ENCODE peak calls at places on chromosomes 2 and 18, in four cellular contexts. D is SK-N-SH, X is spleen, W is GM23338. S is an unnamed sample.

GRCh38 chr2:239577913-239578312 is 177.1 kb upstream of the HDAC4 start:
- DNase-seq in W (no peak), X (peak), D (no peak), S (no peak)

GRCh38 chr2:218027426-218028188 is 24.8 kb upstream of the TNS1 start:
- DNase-seq in W (no peak), D (no peak), X (no peak), S (peak)

GRCh38 chr2:228545041-228545440 is 363.6 kb upstream of the SPHKAP start:
- DNase-seq in W (no peak), D (no peak), X (no peak), S (no peak)

GRCh38 chr2:28678944-28679343 is 72.7 kb upstream of the PPP1CB start:
- DNase-seq in D (no peak), X (no peak), W (no peak), S (no peak)

GRCh38 chr2:118498943-118499342 is 348.5 kb downstream of the EN1 start:
- DNase-seq in W (no peak), D (no peak), X (no peak), S (no peak)

GRCh38 chr2:201842131-201842530 is 35.8 kb downstream of the CDK15 start:
- DNase-seq in D (no peak), W (no peak), X (no peak), S (no peak)

GRCh38 chr2:185433824-185434223 is 304.8 kb upstream of the FSIP2 start:
- DNase-seq in W (peak), D (no peak), X (no peak), S (no peak)

GRCh38 chr2:45850558-45850957 is 199.1 kb downstream of the PRKCE start:
- DNase-seq in W (no peak), X (no peak), D (no peak), S (no peak)

GRCh38 chr2:29516767-29517166 is 401.6 kb downstream of the CLIP4 start:
- DNase-seq in D (no peak), W (no peak), X (no peak), S (no peak)

GRCh38 chr18:77131100-77131651 is 1.4 kb downstream of the MBP start:
- DNase-seq in D (no peak), X (peak), W (peak), S (no peak)
- TF ChIP-seq CTCF in D (no peak), X (no peak), W (no peak), S (no peak)

GRCh38 chr2:15073639-15074038 is 441.1 kb downstream of the LRATD1 start:
- DNase-seq in D (no peak), W (no peak), X (no peak), S (no peak)

GRCh38 chr2:15072836-15073235 is 440.3 kb downstream of the LRATD1 start:
- DNase-seq in X (no peak), D (no peak), W (no peak), S (no peak)

GRCh38 chr2:15066138-15066537 is 433.6 kb downstream of the LRATD1 start:
- DNase-seq in W (no peak), X (no peak), D (no peak), S (no peak)

GRCh38 chr2:15074319-15074718 is 441.8 kb downstream of the LRATD1 start:
- DNase-seq in W (no peak), X (no peak), D (no peak), S (no peak)

GRCh38 chr2:15069149-15069548 is 436.6 kb downstream of the LRATD1 start:
- DNase-seq in W (no peak), X (no peak), D (no peak), S (no peak)
- TF ChIP-seq POLR2AphosphoS5 in W (no peak), X (no peak), D (no peak), S (no peak)

DNA sequence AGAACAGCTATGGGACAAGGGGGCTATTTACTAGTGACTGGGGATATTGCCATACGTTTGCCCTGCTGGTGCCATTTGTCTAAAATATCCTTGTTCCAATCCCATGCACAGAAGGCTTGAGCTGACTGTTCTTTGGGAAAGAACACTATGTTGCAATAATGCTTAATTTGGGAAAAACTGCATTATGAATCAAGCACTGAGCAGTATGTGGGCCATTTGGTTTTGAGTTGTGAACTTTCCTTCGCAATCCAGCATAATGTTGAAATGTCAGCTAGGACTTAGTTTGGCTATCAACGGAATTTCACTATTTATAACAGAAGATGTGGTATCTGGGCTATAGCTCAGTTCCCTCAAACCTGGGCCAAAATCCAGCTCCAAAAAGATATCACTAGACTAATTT is 687.0 kb upstream of the SALL3 start:
- DNase-seq in D (no peak), X (no peak), W (no peak), S (no peak)
- H3K27ac ChIP-seq in D (no peak), X (no peak), W (no peak), S (no peak)

DNA sequence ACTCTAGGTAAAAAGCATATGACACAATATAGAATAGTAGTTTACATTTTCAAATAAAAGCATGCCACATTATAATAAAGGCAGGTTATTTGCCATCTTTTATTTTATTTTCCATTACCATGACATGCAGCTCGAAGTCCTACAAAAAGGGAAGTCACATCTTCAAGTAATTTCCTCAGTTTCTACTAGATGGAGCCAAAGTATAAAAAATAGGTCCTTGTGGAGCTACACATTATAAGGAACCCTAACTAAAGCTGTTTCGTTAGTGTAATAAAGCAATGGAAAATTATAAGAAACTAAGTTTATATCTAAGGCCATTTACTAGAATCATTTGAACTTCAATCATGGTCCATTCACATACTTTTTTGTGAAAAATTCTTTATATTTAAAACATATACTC is 674.5 kb downstream of the KCNJ3 start:
- DNase-seq in W (peak), X (no peak), D (no peak), S (no peak)
- TF ChIP-seq CTCF in W (peak), X (no peak), D (peak), S (no peak)

DNA sequence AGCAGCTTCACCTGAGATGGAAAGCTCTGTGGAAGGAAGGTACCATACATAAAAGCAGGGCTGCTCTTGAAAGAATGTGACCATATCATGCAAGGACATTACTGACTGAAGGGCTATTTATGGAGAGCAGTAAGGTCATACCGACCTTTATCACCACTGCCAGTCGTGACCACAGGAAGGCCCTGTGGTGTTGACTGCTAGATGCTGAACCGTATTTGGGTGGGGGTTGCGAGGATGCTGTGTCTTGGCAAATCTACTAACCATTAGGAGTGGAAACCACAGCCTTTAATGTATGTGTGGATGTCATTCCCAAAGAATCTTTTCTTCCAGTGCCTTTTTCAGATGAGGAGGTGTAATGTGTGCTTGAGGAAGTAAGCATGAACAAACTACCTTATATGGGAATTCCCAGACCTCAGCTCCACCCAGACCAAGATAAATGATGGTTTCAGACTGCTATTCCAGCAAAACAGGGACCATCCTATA is 60.8 kb downstream of the LIMS1 start:
- DNase-seq in D (no peak), X (no peak), W (no peak), S (no peak)
- TF ChIP-seq POLR2AphosphoS5 in D (peak), X (no peak), W (no peak), S (no peak)

GRCh38 chr2:54386585-54386984 is 69.5 kb upstream of the SPTBN1 start:
- DNase-seq in X (no peak), D (no peak), W (no peak), S (no peak)
- H3K27ac ChIP-seq in X (peak), D (no peak), W (no peak), S (peak)

DNA sequence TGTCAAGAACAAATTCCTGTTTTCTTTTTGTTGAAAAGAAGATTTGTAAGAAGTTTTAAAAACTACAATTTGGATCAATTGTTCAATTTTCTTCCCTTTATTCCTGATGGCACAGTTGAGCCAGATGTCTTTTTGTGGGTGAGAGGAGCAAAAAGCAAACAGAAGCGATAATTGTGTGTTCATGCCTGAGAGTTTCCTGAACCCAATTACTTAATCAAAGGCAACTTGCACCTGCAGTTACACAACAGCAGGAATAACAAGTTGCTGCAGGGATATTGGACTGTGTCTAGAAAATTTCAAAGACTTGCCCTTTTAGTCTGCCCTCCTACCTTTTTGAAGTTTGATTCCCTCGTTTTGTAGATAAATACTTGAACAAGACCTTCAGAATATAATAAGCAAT is 383.6 kb downstream of the DSEL start:
- DNase-seq in W (no peak), D (no peak), X (no peak), S (no peak)
- TF ChIP-seq CTCF in W (no peak), D (no peak), X (no peak), S (no peak)

GRCh38 chr2:181517685-181518301 is 60.6 kb downstream of the ITGA4 start:
- DNase-seq in W (no peak), X (no peak), D (no peak), S (no peak)
- TF ChIP-seq POLR2AphosphoS5 in W (no peak), X (no peak), D (no peak), S (no peak)

DNA sequence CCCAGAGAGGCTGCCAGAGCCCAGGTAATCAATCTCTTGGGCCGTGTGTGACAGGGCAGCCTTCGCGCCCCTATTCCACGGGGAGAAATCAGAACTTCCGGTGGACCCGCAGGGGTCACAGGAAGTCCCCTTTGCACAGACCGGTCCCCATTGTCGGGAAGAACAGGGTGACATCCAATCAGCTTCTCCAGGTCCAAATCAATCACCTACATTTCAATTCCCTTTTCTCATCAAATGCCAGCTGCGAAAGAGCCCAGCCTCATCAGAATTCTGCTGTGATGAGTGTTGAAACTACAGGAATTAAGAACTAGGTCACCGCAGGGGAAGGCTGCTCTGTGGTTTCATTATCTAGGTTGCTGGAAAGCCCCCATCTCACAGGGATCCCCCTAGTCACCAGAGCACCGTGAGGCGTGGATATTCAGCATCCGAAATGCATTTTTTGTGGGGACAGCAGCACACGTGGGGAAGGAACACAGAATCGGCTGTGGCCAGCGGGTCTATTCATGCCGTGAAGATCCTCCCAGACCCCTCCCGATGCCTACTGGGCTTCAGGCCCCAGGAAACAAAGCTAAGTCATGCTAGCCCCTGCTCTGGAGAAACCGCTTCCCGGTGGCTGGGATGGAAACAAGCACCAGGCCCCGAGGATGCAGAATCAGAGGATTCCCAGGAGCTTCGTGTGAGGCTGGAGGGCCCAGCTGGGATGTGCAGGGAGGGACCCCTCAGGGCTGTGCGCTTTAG is 193.7 kb upstream of the ID2 start:
- DNase-seq in X (no peak), D (no peak), W (no peak), S (no peak)
- H3K27ac ChIP-seq in X (peak), D (no peak), W (no peak), S (peak)